ENCODE peak calls at places on chromosomes 3 and 15, in six cellular contexts. D is caudate nucleus; Y is activated T-cell treated with anti-CD3 and anti-CD28 coated beads, Interleukin-2, amount 50 U/mL, for 48 hours; Q is NCI-H1092 treated with DMSO at 0.1 percent for 48 hours; A is cardiac muscle cell; J is fibroblast of mammary gland. Z is an unnamed sample.

GRCh38 chr3:97994328-97994945 is 22.2 kb upstream of the RIOX2 start:
- DNase-seq in A (no peak), J (no peak), D (no peak), Y (no peak), Q (no peak), Z (peak; percentile 19)

GRCh38 chr3:194537732-194538247 is 51.0 kb upstream of the ATP13A3 start:
- DNase-seq in A (peak; percentile 53), Q (peak; percentile 63), Y (no peak), J (peak; percentile 35), D (no peak), Z (peak; percentile 67)

GRCh38 chr3:56702487-56703315 is 19.6 kb upstream of the TASOR start:
- DNase-seq in A (peak; percentile 79), Q (peak; percentile 72), D (no peak), Y (no peak), J (peak; percentile 77), Z (peak; percentile 72)

GRCh38 chr3:104846270-104846669 is 520.4 kb upstream of the ALCAM start:
- DNase-seq in Y (no peak), J (peak; percentile 70), Q (no peak), A (no peak), D (no peak), Z (no peak)

GRCh38 chr3:15387171-15387581 is 40.2 kb downstream of the METTL6 start:
- DNase-seq in A (no peak), Q (no peak), J (peak; percentile 24), Y (no peak), D (no peak), Z (no peak)

GRCh38 chr3:2599471-2599870 is 500.8 kb downstream of the CNTN4 start:
- DNase-seq in J (peak; percentile 4), D (no peak), Q (no peak), Y (no peak), A (no peak), Z (no peak)

GRCh38 chr15:38878946-38879345 is 314.3 kb upstream of the RASGRP1 start:
- DNase-seq in A (no peak), Y (no peak), J (no peak), Q (no peak), D (no peak), Z (no peak)

GRCh38 chr3:9721698-9722057 is 9.9 kb upstream of the BRPF1 start:
- DNase-seq in Q (no peak), Y (no peak), D (no peak), A (no peak), J (no peak), Z (no peak)

GRCh38 chr3:119295816-119296484 is 1.8 kb downstream of the ARHGAP31 start:
- DNase-seq in Y (no peak), Q (no peak), J (peak; percentile 41), A (no peak), D (no peak), Z (no peak)

GRCh38 chr15:52101542-52102340 is 10.8 kb downstream of the BCL2L10 start:
- DNase-seq in D (no peak), Q (no peak), A (no peak), Y (no peak), J (no peak), Z (no peak)

GRCh38 chr15:68789921-68790575 is 30.6 kb downstream of the ANP32A start:
- DNase-seq in D (no peak), Q (no peak), Y (no peak), J (no peak), A (peak; percentile 50), Z (no peak)

GRCh38 chr3:60010778-60011177 is 961.0 kb upstream of the CFAP20DC start:
- DNase-seq in J (no peak), Q (no peak), Y (peak; percentile 41), D (no peak), A (no peak), Z (no peak)

GRCh38 chr15:64247906-64248541 is 85.2 kb upstream of the PPIB start:
- DNase-seq in Q (no peak), Y (no peak), A (no peak), D (no peak), J (peak; percentile 91), Z (peak; percentile 95)

GRCh38 chr15:96320703-96321421 is 9.6 kb upstream of the NR2F2 start:
- DNase-seq in Q (no peak), J (no peak), D (no peak), Y (no peak), A (no peak), Z (no peak)

GRCh38 chr15:77939851-77940250 is 137.7 kb downstream of the TBC1D2B start:
- DNase-seq in J (no peak), D (no peak), Q (no peak), Y (no peak), A (no peak), Z (no peak)

GRCh38 chr3:132536442-132537153 is 60.5 kb upstream of the ACKR4 start:
- DNase-seq in D (no peak), Y (no peak), J (peak; percentile 39), Q (no peak), A (no peak), Z (peak; percentile 3)

GRCh38 chr3:56468184-56469106 is at the start of gene ERC2:
- DNase-seq in D (peak; percentile 16), J (peak; percentile 4), A (peak; percentile 93), Q (peak; percentile 58), Y (peak; percentile 21), Z (no peak)

GRCh38 chr15:72269739-72270138 is 2.6 kb downstream of the PARP6 start:
- DNase-seq in Q (no peak), Y (no peak), D (no peak), J (no peak), A (no peak), Z (no peak)

GRCh38 chr3:149771652-149772271 is 19.5 kb upstream of the COMMD2 start:
- DNase-seq in J (peak; percentile 38), D (no peak), Y (peak; percentile 41), A (peak; percentile 72), Q (peak; percentile 56), Z (peak; percentile 78)

GRCh38 chr3:173397161-173398110 is at the start of gene NLGN1:
- DNase-seq in Y (peak; percentile 17), A (peak; percentile 84), D (peak; percentile 39), Q (peak; percentile 77), J (peak; percentile 61), Z (no peak)